ENCODE peak calls at places on chromosomes 2 and 18, in eight cellular contexts. X, Z, J, O, R, L, M and V are unnamed samples.

GRCh38 chr2:144431384-144431783 is 88.5 kb downstream of the ZEB2 start:
- DNase-seq in O (no peak), R (no peak), M (no peak), Z (no peak), J (no peak), X (peak), L (no peak), V (no peak)

GRCh38 chr18:58998421-58999203 is 133.9 kb downstream of the ZNF532 start:
- DNase-seq in M (no peak), Z (peak), X (no peak), L (peak), O (peak), R (no peak), J (no peak), V (peak)

GRCh38 chr2:24886640-24887324 is 33.3 kb downstream of the ADCY3 start:
- DNase-seq in X (no peak), R (no peak), J (no peak), O (no peak), Z (no peak), L (no peak), M (no peak), V (no peak)

GRCh38 chr2:42787424-42787787 is 5.0 kb downstream of the HAAO start:
- DNase-seq in J (no peak), L (no peak), O (no peak), R (no peak), X (no peak), M (no peak), Z (no peak), V (no peak)

GRCh38 chr2:64021578-64021977 is 2.4 kb upstream of the VPS54 start:
- DNase-seq in R (no peak), X (no peak), J (no peak), M (no peak), O (no peak), L (no peak), Z (no peak), V (no peak)

GRCh38 chr2:125386074-125386473 is 1269.9 kb upstream of the GYPC start:
- DNase-seq in L (no peak), J (no peak), X (peak), M (no peak), O (no peak), R (no peak), Z (no peak), V (no peak)

GRCh38 chr2:241912021-241912555 is 42.6 kb downstream of the RTP5 start:
- DNase-seq in X (no peak), J (no peak), O (no peak), L (no peak), M (no peak), R (no peak), Z (no peak), V (no peak)

GRCh38 chr2:233814063-233814435 is 35.9 kb downstream of the MROH2A start:
- DNase-seq in L (no peak), R (no peak), X (peak), J (no peak), Z (no peak), M (no peak), O (no peak), V (no peak)

GRCh38 chr18:72155327-72155726 is 388.8 kb downstream of the CBLN2 start:
- DNase-seq in L (no peak), R (no peak), M (no peak), X (no peak), O (no peak), J (no peak), Z (no peak), V (no peak)

GRCh38 chr18:77147418-77147852 is 14.9 kb upstream of the MBP start:
- DNase-seq in L (peak), M (no peak), X (no peak), O (peak), R (no peak), J (no peak), Z (peak), V (peak)

GRCh38 chr2:234308814-234309195 is 188.1 kb downstream of the ARL4C start:
- DNase-seq in X (no peak), J (no peak), O (peak), M (peak), R (peak), Z (peak), L (peak), V (peak)

GRCh38 chr2:16142383-16143361 is 202.3 kb downstream of the MYCN start:
- DNase-seq in Z (no peak), M (no peak), R (no peak), O (peak), J (peak), X (no peak), L (no peak), V (no peak)